ENCODE peak calls at places on chromosomes 16 and 17, in five cellular contexts. G is stomach, F is fibroblast of lung, R is endodermal cell, C is A549. S is an unnamed sample.

GRCh38 chr17:13076905-13077304 is 59.1 kb upstream of the ELAC2 start:
- DNase-seq in C (no peak), F (peak; percentile 23), G (no peak), R (no peak), S (no peak)

GRCh38 chr17:79159926-79160325 is 85.3 kb downstream of the ENGASE start:
- DNase-seq in G (no peak), F (no peak), R (no peak), C (no peak), S (no peak)

GRCh38 chr17:66930933-66931332 is 33.6 kb upstream of the CACNG4 start:
- DNase-seq in F (no peak), R (peak; percentile 70), G (no peak), C (peak; percentile 48), S (no peak)

GRCh38 chr17:79969906-79970305 is 65.8 kb downstream of the TBC1D16 start:
- DNase-seq in G (no peak), R (peak; percentile 16), C (no peak), F (no peak), S (no peak)

GRCh38 chr16:2015947-2016208 is 3.7 kb upstream of the NPW start:
- DNase-seq in C (no peak), R (no peak), G (no peak), F (no peak), S (no peak)

GRCh38 chr16:89960966-89961365 is 12.4 kb downstream of the DEF8 start:
- DNase-seq in F (no peak), R (no peak), C (no peak), G (no peak), S (no peak)

GRCh38 chr17:1638624-1639300 is 6.8 kb downstream of the SCARF1 start:
- DNase-seq in F (no peak), G (no peak), C (no peak), R (no peak), S (no peak)

GRCh38 chr17:28372203-28372944 is 880 bp downstream of the SARM1 start:
- DNase-seq in C (no peak), G (no peak), R (no peak), F (peak; percentile 28), S (no peak)

GRCh38 chr17:81280571-81280970 is 14.5 kb downstream of the SLC38A10 start:
- DNase-seq in G (no peak), F (no peak), R (no peak), C (no peak), S (no peak)

GRCh38 chr17:44556854-44557606 is at the start of gene FZD2:
- DNase-seq in G (peak; percentile 73), R (peak; percentile 98), C (peak; percentile 98), F (peak; percentile 99), S (peak; percentile 96)

GRCh38 chr17:64492481-64493109 is 4.3 kb downstream of the POLG2 start:
- DNase-seq in R (no peak), C (peak; percentile 48), G (no peak), F (peak; percentile 30), S (no peak)

GRCh38 chr16:83136924-83137323 is 510.2 kb downstream of the CDH13 start:
- DNase-seq in G (no peak), C (no peak), R (no peak), F (no peak), S (no peak)

GRCh38 chr17:79840204-79840988 is 1.2 kb upstream of the CBX4 start:
- DNase-seq in R (peak; percentile 91), C (peak; percentile 54), F (peak; percentile 66), G (peak; percentile 75), S (no peak)

GRCh38 chr16:89581045-89581695 is 5.6 kb downstream of the CPNE7 start:
- DNase-seq in G (no peak), F (peak; percentile 99), R (no peak), C (peak; percentile 74), S (peak; percentile 92)

GRCh38 chr17:17729620-17730249 is 48.5 kb downstream of the RAI1 start:
- DNase-seq in C (peak; percentile 48), G (peak; percentile 53), R (peak; percentile 94), F (no peak), S (no peak)

GRCh38 chr17:27959382-27959709 is 66.2 kb upstream of the LYRM9 start:
- DNase-seq in R (peak; percentile 84), F (no peak), G (no peak), C (no peak), S (no peak)

GRCh38 chr17:52032454-52032853 is 126.1 kb downstream of the CA10 start:
- DNase-seq in C (no peak), R (no peak), G (no peak), F (no peak), S (no peak)

GRCh38 chr17:7218166-7218565 is 1.5 kb downstream of the DLG4 start:
- DNase-seq in G (no peak), F (no peak), R (no peak), C (no peak), S (no peak)

GRCh38 chr17:7216242-7217112 is 3.2 kb downstream of the DLG4 start:
- DNase-seq in G (no peak), C (no peak), F (no peak), R (no peak), S (no peak)

GRCh38 chr17:7215652-7216139 is 3.9 kb downstream of the DLG4 start:
- DNase-seq in R (peak; percentile 84), G (no peak), F (no peak), C (no peak), S (no peak)

GRCh38 chr17:7218774-7219173 is 862 bp downstream of the DLG4 start:
- DNase-seq in G (no peak), F (no peak), R (no peak), C (no peak), S (no peak)

DNA sequence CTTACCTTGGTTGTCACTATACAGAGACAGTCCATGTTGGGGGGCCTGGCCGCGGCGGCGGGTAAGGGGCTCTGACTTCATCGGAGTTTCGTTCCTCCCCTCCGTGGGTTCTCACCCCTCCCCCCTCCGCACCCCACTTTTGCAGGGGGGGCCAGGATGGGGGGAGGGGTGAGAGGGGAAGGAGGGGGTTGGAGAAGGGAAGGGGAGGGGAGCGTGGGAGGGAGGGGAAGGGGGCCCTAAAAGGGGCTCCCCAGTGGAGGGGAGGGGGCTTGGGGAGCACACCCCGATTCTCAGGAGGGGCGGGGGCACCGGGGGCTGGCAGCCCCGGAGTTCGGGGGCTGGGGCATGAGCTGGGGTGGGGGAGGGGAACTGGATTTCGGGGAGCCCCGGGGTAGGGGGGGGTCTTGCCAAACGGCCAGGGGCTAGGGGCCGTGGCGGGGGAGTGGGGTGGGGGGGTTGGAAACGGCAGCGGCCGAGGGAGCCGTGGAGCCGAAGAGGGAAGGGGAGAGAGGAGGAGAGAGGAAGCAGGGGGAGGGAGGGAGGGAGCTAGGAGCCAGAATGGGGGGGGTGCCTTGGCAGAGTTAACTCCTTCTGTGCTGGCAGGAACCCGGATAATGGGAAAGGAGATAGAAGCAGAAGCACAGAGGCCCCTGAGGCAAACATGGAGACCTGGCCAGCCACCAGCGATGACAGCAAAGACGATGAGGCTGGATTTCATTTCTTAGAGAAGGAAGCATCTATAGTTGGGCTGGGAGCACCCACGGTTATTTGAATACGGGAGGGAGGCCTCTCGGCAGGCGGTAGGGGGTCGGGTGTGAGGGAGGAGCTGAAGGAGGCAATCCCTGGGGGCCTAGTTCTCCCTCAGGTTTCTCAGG is 2.3 kb downstream of the DLG4 start:
- DNase-seq in F (peak; percentile 80), C (peak; percentile 76), R (peak; percentile 89), G (peak; percentile 54), S (no peak)
- H3K4me3 ChIP-seq in F (peak overlapping the region; percentile 74), C (peak overlapping the region; percentile 51), R (peak overlapping the region; percentile 78), G (peak overlapping the region; percentile 52), S (peak overlapping the region; percentile 80)

GRCh38 chr17:5434984-5435383 is 4.0 kb downstream of the C1QBP start:
- DNase-seq in C (no peak), F (peak; percentile 12), R (no peak), G (no peak), S (no peak)

GRCh38 chr17:5443728-5444127 is 4.8 kb upstream of the C1QBP start:
- DNase-seq in R (no peak), F (no peak), G (no peak), C (no peak), S (no peak)

GRCh38 chr17:5438716-5439445 is at the start of gene C1QBP:
- DNase-seq in F (peak; percentile 91), G (peak; percentile 94), R (peak; percentile 99), C (peak; percentile 96), S (peak; percentile 68)

GRCh38 chr17:5437721-5438317 is 1.1 kb downstream of the C1QBP start:
- DNase-seq in C (no peak), R (no peak), F (no peak), G (no peak), S (no peak)

GRCh38 chr17:5439446-5439764 is 450 bp upstream of the C1QBP start:
- DNase-seq in C (no peak), G (no peak), R (no peak), F (no peak), S (no peak)
- TF ChIP-seq CTCF in C (peak; percentile 34), G (no peak), R (peak; percentile 64), F (no peak), S (no peak)

GRCh38 chr16:54657058-54657708 is 273.5 kb upstream of the IRX5 start:
- DNase-seq in R (peak; percentile 70), G (peak; percentile 72), F (no peak), C (peak; percentile 74), S (no peak)

GRCh38 chr16:54651851-54652770 is 278.6 kb upstream of the IRX5 start:
- DNase-seq in F (no peak), R (no peak), C (no peak), G (no peak), S (no peak)

GRCh38 chr16:54657709-54658102 is 273.0 kb upstream of the IRX5 start:
- DNase-seq in F (no peak), G (peak; percentile 57), R (no peak), C (no peak), S (no peak)

GRCh38 chr16:54654429-54654828 is 276.2 kb upstream of the IRX5 start:
- DNase-seq in R (no peak), C (no peak), G (no peak), F (no peak), S (no peak)

GRCh38 chr16:54655171-54655590 is 275.5 kb upstream of the IRX5 start:
- DNase-seq in F (no peak), R (peak; percentile 60), C (no peak), G (peak; percentile 83), S (no peak)
- H3K4me3 ChIP-seq in F (no peak overlapping the region), R (no peak overlapping the region), C (no peak overlapping the region), G (peak overlapping the region; percentile 10), S (no peak overlapping the region)

GRCh38 chr16:87703071-87703470 is 62.7 kb downstream of the KLHDC4 start:
- DNase-seq in C (no peak), F (no peak), R (no peak), G (no peak), S (no peak)

GRCh38 chr16:87701066-87701425 is 64.7 kb downstream of the KLHDC4 start:
- DNase-seq in G (no peak), C (no peak), R (no peak), F (no peak), S (no peak)

GRCh38 chr16:87703835-87704375 is 61.9 kb downstream of the KLHDC4 start:
- DNase-seq in G (no peak), R (no peak), F (no peak), C (no peak), S (no peak)

GRCh38 chr16:87701505-87701921 is 64.3 kb downstream of the KLHDC4 start:
- DNase-seq in F (no peak), G (no peak), C (no peak), R (no peak), S (no peak)

DNA sequence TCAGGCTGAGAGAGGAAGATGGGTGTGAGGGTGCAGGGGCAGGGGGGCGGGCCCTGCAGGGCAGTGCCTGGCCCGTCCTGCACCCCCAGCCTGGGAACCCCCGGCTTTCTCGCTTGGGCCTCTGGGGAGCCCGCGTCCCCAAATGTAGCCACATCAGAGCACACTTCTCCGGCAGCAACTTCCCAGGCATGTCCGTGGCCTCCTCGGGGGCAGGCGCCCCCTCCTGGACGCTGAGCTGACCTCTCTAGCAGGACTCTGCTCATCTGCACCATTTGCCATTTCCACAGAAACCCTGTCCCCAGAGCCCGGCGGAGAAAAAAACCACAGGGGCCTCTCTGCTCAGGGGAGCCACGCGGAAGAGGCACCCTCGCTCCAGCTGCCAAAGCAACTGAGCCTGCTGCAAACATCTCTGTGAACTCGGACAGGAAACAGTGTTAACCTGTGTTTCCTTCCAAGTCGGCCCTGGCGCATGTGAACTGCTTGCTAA is 63.4 kb downstream of the KLHDC4 start:
- DNase-seq in F (peak; percentile 58), G (no peak), C (no peak), R (peak; percentile 88), S (no peak)
- TF ChIP-seq CTCF in F (peak; percentile 71), G (no peak), C (peak; percentile 45), R (peak; percentile 82), S (peak; percentile 62)

S was measured in AG09309.